ENCODE peak calls at places on chromosomes 11 and 22, in four cellular contexts. C is lower lobe of right lung, R is Panc1, W is endodermal cell. O is an unnamed sample.

GRCh38 chr11:31813242-31813960 is 2.3 kb upstream of the PAX6 start:
- DNase-seq in W (peak; percentile 63), C (no peak), R (no peak), O (no peak)

GRCh38 chr11:124644426-124645280 is 22.0 kb downstream of the TBRG1 start:
- DNase-seq in C (peak; percentile 51), R (peak; percentile 71), W (peak; percentile 86), O (no peak)

GRCh38 chr11:121904148-121904547 is 211.9 kb downstream of the BLID start:
- DNase-seq in R (no peak), W (no peak), C (peak; percentile 51), O (no peak)

GRCh38 chr22:44147821-44148574 is 32.7 kb upstream of the PARVG start:
- DNase-seq in C (no peak), W (peak; percentile 97), R (no peak), O (no peak)

GRCh38 chr11:78952866-78953265 is 378.2 kb upstream of the NARS2 start:
- DNase-seq in C (no peak), R (no peak), W (no peak), O (no peak)

GRCh38 chr11:121802542-121802941 is 313.5 kb downstream of the BLID start:
- DNase-seq in C (peak; percentile 59), R (no peak), W (peak; percentile 67), O (no peak)

GRCh38 chr11:69157156-69157821 is 1.6 kb downstream of the SMIM38 start:
- DNase-seq in R (no peak), W (no peak), C (no peak), O (no peak)

GRCh38 chr11:36345084-36345511 is 49.0 kb downstream of the PRR5L start:
- DNase-seq in R (no peak), C (no peak), W (no peak), O (no peak)

GRCh38 chr11:116600930-116601329 is 171.9 kb downstream of the BUD13 start:
- DNase-seq in W (peak; percentile 32), R (no peak), C (no peak), O (no peak)

GRCh38 chr11:96481806-96482592 is 92.2 kb downstream of the JRKL start:
- DNase-seq in R (no peak), W (no peak), C (no peak), O (no peak)

DNA sequence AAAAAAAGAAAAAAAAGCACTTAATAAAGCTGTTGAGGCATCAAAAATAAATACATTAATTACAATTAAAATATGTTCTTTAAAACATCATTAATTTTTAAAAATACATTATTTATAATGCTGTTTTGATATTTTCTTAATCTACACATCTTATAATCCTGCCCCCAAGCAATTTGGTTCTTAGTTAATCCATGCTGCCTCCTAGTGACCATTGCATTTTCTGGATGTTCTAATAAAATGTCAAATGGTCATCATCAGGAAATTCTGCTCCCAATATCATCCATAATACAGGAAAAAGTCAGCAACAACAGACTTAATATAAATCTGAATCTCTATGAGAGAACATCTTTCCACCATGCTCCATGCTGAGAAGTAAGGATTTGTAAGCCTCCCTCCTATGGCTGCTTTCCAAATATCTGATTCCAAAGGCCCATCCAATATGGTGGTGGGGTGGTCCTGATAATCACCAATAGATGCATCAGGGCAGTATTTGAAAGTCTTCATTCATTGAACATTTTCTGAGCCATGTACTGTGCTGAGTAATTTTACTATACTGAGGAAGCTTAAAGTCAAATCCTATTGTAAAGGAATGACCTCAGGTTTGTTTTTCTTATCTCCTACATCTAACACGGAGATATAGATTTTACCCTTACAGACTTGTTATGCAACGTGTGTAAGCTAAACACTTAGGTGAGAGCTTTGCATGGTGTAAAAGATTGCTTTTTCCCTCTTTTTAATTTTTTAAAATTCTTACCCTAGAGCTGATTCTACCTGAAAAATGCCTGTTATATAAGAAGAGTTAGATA is 124.7 kb upstream of the BMAL1 start:
- DNase-seq in C (no peak), R (no peak), W (no peak), O (no peak)
- TF ChIP-seq CTCF in C (peak; percentile 40), R (peak; percentile 42), W (peak; percentile 73), O (peak; percentile 78)

GRCh38 chr11:58580311-58580710 is 1.4 kb downstream of the ZFP91 start:
- DNase-seq in C (no peak), W (no peak), R (no peak), O (no peak)
- H3K27ac ChIP-seq in C (peak overlapping the region; percentile 98), W (peak overlapping the region; percentile 95), R (peak overlapping the region; percentile 95), O (peak overlapping the region; percentile 98)

GRCh38 chr22:46776876-46777608 is 14.6 kb downstream of the TBC1D22A start:
- DNase-seq in W (no peak), R (no peak), C (no peak), O (no peak)
- H3K4me3 ChIP-seq in W (no peak overlapping the region), R (no peak overlapping the region), C (no peak overlapping the region), O (no peak overlapping the region)

GRCh38 chr11:46322759-46323158 is 24.5 kb upstream of the DGKZ start:
- DNase-seq in R (no peak), C (no peak), W (peak; percentile 76), O (no peak)
- TF ChIP-seq CTCF in R (no peak), C (no peak), W (peak; percentile 59), O (no peak)

GRCh38 chr11:117859713-117860112 is 16.7 kb downstream of the FXYD6 start:
- DNase-seq in R (no peak), W (no peak), C (no peak), O (no peak)

GRCh38 chr11:117862019-117862725 is 14.3 kb downstream of the FXYD6 start:
- DNase-seq in R (no peak), W (peak; percentile 40), C (no peak), O (no peak)

GRCh38 chr11:117859061-117859460 is 17.4 kb downstream of the FXYD6 start:
- DNase-seq in R (no peak), C (no peak), W (peak; percentile 27), O (no peak)

GRCh38 chr11:117861151-117862018 is 15.1 kb downstream of the FXYD6 start:
- DNase-seq in R (no peak), W (peak; percentile 93), C (no peak), O (no peak)

GRCh38 chr11:117860139-117860538 is 16.3 kb downstream of the FXYD6 start:
- DNase-seq in R (no peak), W (no peak), C (no peak), O (no peak)
- H3K27ac ChIP-seq in R (no peak overlapping the region), W (no peak overlapping the region), C (no peak overlapping the region), O (no peak overlapping the region)

DNA sequence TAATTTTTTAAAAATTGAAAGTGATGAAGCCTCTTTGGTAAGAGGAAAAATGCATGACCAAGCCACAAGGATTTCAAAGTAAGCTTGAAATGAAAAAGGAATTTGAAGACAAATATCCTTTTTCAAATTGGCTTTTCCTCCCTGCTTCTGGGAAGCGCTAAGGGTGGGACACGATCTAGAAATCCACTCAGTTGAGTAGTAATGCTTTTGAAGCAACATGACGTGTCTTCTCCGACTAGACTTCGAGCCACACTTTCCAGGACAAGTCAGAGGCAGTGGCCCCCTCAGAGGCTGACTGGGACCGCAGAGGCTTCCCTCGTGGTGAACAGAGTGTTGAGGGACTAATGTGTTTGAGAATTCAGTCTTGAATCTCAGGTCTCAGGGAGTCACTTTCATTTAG is 39.8 kb downstream of the KREMEN1 start:
- DNase-seq in R (no peak), W (no peak), C (no peak), O (no peak)
- H3K4me3 ChIP-seq in R (no peak overlapping the region), W (no peak overlapping the region), C (no peak overlapping the region), O (no peak overlapping the region)

DNA sequence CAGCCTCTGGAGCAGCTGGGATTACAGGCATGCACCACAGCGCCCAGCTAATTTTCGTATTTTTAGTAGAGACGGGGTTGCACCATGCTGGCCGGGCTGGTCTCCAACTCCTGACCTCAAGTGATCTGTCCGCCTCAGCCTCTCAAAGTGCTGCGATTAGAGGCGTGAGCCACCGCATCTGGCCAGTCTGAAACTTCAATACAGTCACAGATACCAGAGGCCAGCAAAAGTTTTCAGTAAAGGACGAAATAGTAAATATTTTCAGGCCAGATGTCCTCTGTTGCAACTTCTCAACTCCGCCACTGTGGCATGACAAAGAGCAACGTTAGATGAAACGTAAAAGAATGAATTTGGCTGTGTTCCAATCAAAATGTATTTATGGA is 403.6 kb downstream of the MN1 start:
- DNase-seq in C (peak; percentile 53), R (no peak), W (no peak), O (no peak)
- TF ChIP-seq CTCF in C (no peak), R (no peak), W (no peak), O (no peak)

DNA sequence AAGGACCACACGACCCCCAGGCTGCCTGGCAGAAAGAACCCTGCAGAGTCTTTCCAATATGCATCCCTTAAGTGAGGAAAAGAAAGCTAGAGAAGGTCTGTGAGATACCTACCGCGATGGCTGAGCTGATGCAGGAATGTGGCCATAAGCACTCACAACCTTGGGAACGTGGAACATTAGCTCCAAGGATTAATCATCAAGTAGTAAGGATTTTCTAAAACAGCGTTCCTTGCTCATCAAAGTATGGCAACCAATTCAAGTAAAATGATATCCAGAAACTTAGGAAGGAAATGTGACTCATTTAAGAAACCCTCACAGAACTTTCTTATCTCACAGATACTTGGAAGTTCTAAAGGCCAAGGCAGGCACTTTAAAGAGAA is 12.8 kb downstream of the PACSIN2 start:
- DNase-seq in W (peak; percentile 63), C (no peak), R (no peak), O (no peak)
- H3K27ac ChIP-seq in W (no peak overlapping the region), C (peak overlapping the region; percentile 59), R (no peak overlapping the region), O (peak overlapping the region; percentile 88)

GRCh38 chr22:45903355-45904149 is 73.4 kb downstream of the WNT7B start:
- DNase-seq in W (no peak), R (no peak), C (no peak), O (no peak)

GRCh38 chr22:45904236-45904635 is 72.7 kb downstream of the WNT7B start:
- DNase-seq in W (no peak), C (no peak), R (no peak), O (no peak)

GRCh38 chr22:45905924-45906865 is 70.8 kb downstream of the WNT7B start:
- DNase-seq in W (no peak), C (no peak), R (no peak), O (no peak)

GRCh38 chr22:45906946-45907345 is 70.0 kb downstream of the WNT7B start:
- DNase-seq in R (no peak), W (no peak), C (no peak), O (no peak)

GRCh38 chr22:45905326-45905923 is 71.5 kb downstream of the WNT7B start:
- DNase-seq in C (no peak), R (no peak), W (no peak), O (no peak)
- H3K4me3 ChIP-seq in C (no peak overlapping the region), R (no peak overlapping the region), W (no peak overlapping the region), O (no peak overlapping the region)

DNA sequence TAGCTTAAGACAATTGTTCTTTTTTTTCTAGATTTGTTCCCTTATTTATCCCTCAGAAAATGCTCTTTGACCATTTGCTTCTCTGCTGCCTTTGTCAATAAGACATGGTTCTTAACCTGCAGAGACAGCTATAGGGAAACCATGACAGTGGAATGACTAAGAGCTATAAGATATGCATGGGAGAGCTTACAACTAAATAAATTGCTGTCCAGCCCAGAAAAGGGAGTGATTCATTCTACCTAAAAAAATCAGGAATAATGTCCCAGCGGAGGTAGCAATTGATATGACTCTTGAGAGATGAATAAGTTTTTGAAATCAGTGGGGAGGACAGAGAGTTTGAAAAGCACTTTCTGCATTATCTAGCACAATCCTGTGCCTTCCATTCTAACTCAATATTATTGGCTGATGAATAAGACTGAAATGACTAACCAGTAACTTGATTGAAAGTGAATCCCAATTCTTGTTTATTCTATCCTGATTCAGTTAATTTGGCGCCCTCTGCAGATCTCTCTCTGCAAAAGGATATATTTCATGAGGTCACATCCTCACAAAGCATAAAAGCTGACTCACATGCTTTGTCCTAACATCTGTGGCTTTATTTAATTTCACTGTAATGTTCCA is 680.5 kb upstream of the API5 start:
- DNase-seq in C (no peak), R (no peak), W (peak; percentile 52), O (no peak)
- TF ChIP-seq CTCF in C (no peak), R (peak; percentile 37), W (peak; percentile 73), O (peak; percentile 28)

O was measured in RWPE2.